ENCODE peak calls at places on chromosomes 4 and X, in five cellular contexts. F, A, X, Y and N are unnamed samples.

GRCh38 chr4:86096373-86096772 is 263.5 kb downstream of the MAPK10 start:
- DNase-seq in F (no peak), A (no peak), Y (no peak), X (no peak), N (no peak)

GRCh38 chr4:147060171-147060931 is 114.7 kb upstream of the TTC29 start:
- DNase-seq in F (no peak), A (peak; percentile 29), X (no peak), Y (no peak), N (no peak)

GRCh38 chrX:106933538-106933961 is 13.3 kb downstream of the CLDN2 start:
- DNase-seq in Y (no peak), A (no peak), F (no peak), X (no peak), N (no peak)

GRCh38 chr4:164550989-164551712 is 202.8 kb upstream of the SMIM31 start:
- DNase-seq in X (no peak), F (no peak), A (no peak), Y (no peak), N (no peak)

GRCh38 chr4:152967942-152968341 is 31.8 kb downstream of the FHDC1 start:
- DNase-seq in Y (no peak), F (no peak), A (no peak), X (no peak), N (no peak)

GRCh38 chr4:76993787-76994641 is 44.5 kb downstream of the SEPTIN11 start:
- DNase-seq in Y (no peak), X (no peak), A (no peak), F (peak; percentile 82), N (no peak)

GRCh38 chr4:140427104-140427918 is at the start of gene CLGN:
- DNase-seq in F (peak; percentile 51), Y (peak; percentile 79), A (peak; percentile 37), X (peak; percentile 70), N (no peak)

GRCh38 chrX:45714864-45715263 is 514.2 kb upstream of the DIPK2B start:
- DNase-seq in A (peak; percentile 2), F (peak; percentile 46), Y (no peak), X (peak; percentile 11), N (no peak)

GRCh38 chr4:3630934-3631585 is 98.8 kb upstream of the LRPAP1 start:
- DNase-seq in Y (no peak), A (no peak), X (no peak), F (no peak), N (no peak)

GRCh38 chr4:84965558-84966381 is 720 bp downstream of the WDFY3 start:
- DNase-seq in X (peak; percentile 34), F (no peak), Y (peak; percentile 21), A (peak; percentile 64), N (no peak)

GRCh38 chr4:158121203-158121586 is 51.6 kb downstream of the GASK1B start:
- DNase-seq in F (no peak), X (no peak), Y (peak; percentile 38), A (no peak), N (peak; percentile 15)

GRCh38 chr4:81503586-81503985 is 31.9 kb upstream of the RASGEF1B start:
- DNase-seq in F (no peak), Y (no peak), A (no peak), X (no peak), N (no peak)

GRCh38 chr4:76968937-76969336 is 19.4 kb downstream of the SEPTIN11 start:
- DNase-seq in A (no peak), Y (no peak), F (no peak), X (no peak), N (no peak)

GRCh38 chr4:69718376-69719293 is 41.8 kb downstream of the SULT1B1 start:
- DNase-seq in Y (no peak), X (no peak), F (no peak), A (no peak), N (no peak)

GRCh38 chrX:24619647-24620046 is 27.5 kb downstream of the PCYT1B start:
- DNase-seq in Y (peak; percentile 13), X (no peak), A (peak; percentile 53), F (no peak), N (no peak)

GRCh38 chr4:4825431-4825830 is 34.0 kb upstream of the MSX1 start:
- DNase-seq in F (no peak), Y (no peak), X (no peak), A (no peak), N (no peak)

GRCh38 chr4:140928880-140929279 is 172.7 kb upstream of the TBC1D9 start:
- DNase-seq in F (no peak), X (no peak), Y (no peak), A (no peak), N (no peak)

GRCh38 chr4:137674066-137674465 is 141.8 kb upstream of the PCDH18 start:
- DNase-seq in X (no peak), F (no peak), A (no peak), Y (no peak), N (no peak)

GRCh38 chrX:137362583-137362982 is 203.3 kb upstream of the ZIC3 start:
- DNase-seq in X (no peak), F (no peak), Y (no peak), A (no peak), N (no peak)

GRCh38 chr4:132334081-132334480 is 815.0 kb upstream of the PCDH10 start:
- DNase-seq in Y (no peak), A (no peak), X (no peak), F (no peak), N (no peak)

GRCh38 chrX:123169247-123169901 is 14.7 kb upstream of the GRIA3 start:
- DNase-seq in A (no peak), Y (no peak), X (no peak), F (no peak), N (no peak)

GRCh38 chr4:71338846-71339593 is at the start of gene SLC4A4:
- DNase-seq in A (no peak), X (no peak), Y (no peak), F (no peak), N (no peak)

GRCh38 chrX:118588715-118589114 is 93.1 kb downstream of the DOCK11 start:
- DNase-seq in Y (no peak), X (no peak), A (no peak), F (no peak), N (no peak)

GRCh38 chr4:10625130-10625529 is 59.4 kb downstream of the CLNK start:
- DNase-seq in A (no peak), F (no peak), X (no peak), Y (no peak), N (no peak)

GRCh38 chr4:185304944-185305690 is 90.6 kb downstream of the LRP2BP start:
- DNase-seq in F (peak; percentile 60), X (peak; percentile 16), Y (no peak), A (peak; percentile 40), N (no peak)

GRCh38 chr4:146981651-146982050 is 36.0 kb upstream of the TTC29 start:
- DNase-seq in X (no peak), Y (no peak), A (no peak), F (no peak), N (no peak)

GRCh38 chr4:14906805-14907204 is 95.5 kb upstream of the CPEB2 start:
- DNase-seq in F (no peak), Y (no peak), A (no peak), X (no peak), N (no peak)

GRCh38 chr4:15365641-15366040 is 62.2 kb upstream of the C1QTNF7 start:
- DNase-seq in F (no peak), Y (no peak), A (no peak), X (no peak), N (no peak)

GRCh38 chrX:155755706-155756337 is 125.3 kb upstream of the VAMP7 start:
- DNase-seq in A (no peak), F (no peak), Y (no peak), X (no peak), N (no peak)

GRCh38 chr4:136329042-136329662 is 1203.1 kb downstream of the PCDH18 start:
- DNase-seq in F (no peak), X (no peak), A (no peak), Y (peak; percentile 4), N (no peak)

GRCh38 chr4:96354036-96354712 is 514.3 kb downstream of the PDHA2 start:
- DNase-seq in Y (no peak), F (no peak), A (peak; percentile 7), X (no peak), N (no peak)

GRCh38 chr4:180028682-180029081 is 2214.5 kb upstream of the TENM3 start:
- DNase-seq in F (peak; percentile 5), Y (no peak), X (peak; percentile 23), A (peak; percentile 33), N (no peak)

GRCh38 chrX:53682885-53683555 is 3.5 kb downstream of the HUWE1 start:
- DNase-seq in A (peak; percentile 7), X (peak; percentile 25), F (peak; percentile 45), Y (peak; percentile 4), N (no peak)

GRCh38 chr4:122909683-122910082 is 12.7 kb downstream of the NUDT6 start:
- DNase-seq in F (no peak), X (no peak), A (no peak), Y (no peak), N (no peak)

GRCh38 chr4:123102897-123103489 is 180.6 kb upstream of the NUDT6 start:
- DNase-seq in F (no peak), A (peak; percentile 21), X (no peak), Y (peak; percentile 31), N (no peak)

GRCh38 chrX:119477812-119478232 is 9.6 kb downstream of the SLC25A5 start:
- DNase-seq in F (no peak), A (no peak), X (peak; percentile 54), Y (peak; percentile 40), N (peak; percentile 44)

GRCh38 chrX:12610079-12610478 is 181.1 kb upstream of the PRPS2 start:
- DNase-seq in A (no peak), X (no peak), Y (peak; percentile 37), F (no peak), N (peak; percentile 7)